ENCODE peak calls at places on chromosome 9, in seven cellular contexts. One of them, this sample, is unnamed.

GRCh38 chr9:136474021-136474640 is 8.7 kb downstream of the SEC16A start:
- DNase-seq in ovary: no peak
- DNase-seq in tibial nerve: no peak
- DNase-seq in mucosa of gallbladder: no peak
- DNase-seq in mucosa of descending colon: no peak
- DNase-seq in GDM1: no peak
- DNase-seq in SW 1271: no peak
- DNase-seq in this sample: no peak

GRCh38 chr9:129346046-129346445 is 168.0 kb upstream of the IER5L start:
- DNase-seq in tibial nerve: no peak
- DNase-seq in mucosa of gallbladder: no peak
- DNase-seq in GDM1: no peak
- DNase-seq in ovary: no peak
- DNase-seq in SW 1271: no peak
- DNase-seq in mucosa of descending colon: no peak
- DNase-seq in this sample: no peak

GRCh38 chr9:14029811-14030210 is 284.1 kb downstream of the NFIB start:
- DNase-seq in GDM1: no peak
- DNase-seq in ovary: no peak
- DNase-seq in mucosa of descending colon: no peak
- DNase-seq in tibial nerve: no peak
- DNase-seq in SW 1271: no peak
- DNase-seq in mucosa of gallbladder: no peak
- DNase-seq in this sample: no peak

GRCh38 chr9:129330711-129331279 is 152.7 kb upstream of the IER5L start:
- DNase-seq in mucosa of gallbladder: no peak
- DNase-seq in ovary: no peak
- DNase-seq in GDM1: no peak
- DNase-seq in mucosa of descending colon: no peak
- DNase-seq in SW 1271: no peak
- DNase-seq in tibial nerve: no peak
- DNase-seq in this sample: no peak

GRCh38 chr9:88757406-88758010 is 222.5 kb downstream of the NXNL2 start:
- DNase-seq in SW 1271: no peak
- DNase-seq in ovary: no peak
- DNase-seq in mucosa of gallbladder: no peak
- DNase-seq in mucosa of descending colon: no peak
- DNase-seq in GDM1: no peak
- DNase-seq in tibial nerve: no peak
- DNase-seq in this sample: no peak

GRCh38 chr9:114339130-114339908 is 9.7 kb downstream of the ORM2 start:
- DNase-seq in SW 1271: no peak
- DNase-seq in ovary: peak
- DNase-seq in mucosa of descending colon: peak
- DNase-seq in GDM1: peak
- DNase-seq in tibial nerve: no peak
- DNase-seq in mucosa of gallbladder: peak
- DNase-seq in this sample: no peak

GRCh38 chr9:133094842-133095393 is 26.1 kb downstream of the RALGDS start:
- DNase-seq in SW 1271: no peak
- DNase-seq in tibial nerve: no peak
- DNase-seq in GDM1: no peak
- DNase-seq in mucosa of descending colon: no peak
- DNase-seq in ovary: no peak
- DNase-seq in mucosa of gallbladder: no peak
- DNase-seq in this sample: no peak

GRCh38 chr9:34341659-34342266 is 12.4 kb downstream of the NUDT2 start:
- DNase-seq in GDM1: no peak
- DNase-seq in mucosa of gallbladder: no peak
- DNase-seq in mucosa of descending colon: no peak
- DNase-seq in ovary: no peak
- DNase-seq in tibial nerve: no peak
- DNase-seq in SW 1271: no peak
- DNase-seq in this sample: no peak

GRCh38 chr9:77215874-77216273 is 38.5 kb downstream of the VPS13A start:
- DNase-seq in SW 1271: no peak
- DNase-seq in mucosa of gallbladder: no peak
- DNase-seq in tibial nerve: no peak
- DNase-seq in GDM1: no peak
- DNase-seq in ovary: no peak
- DNase-seq in mucosa of descending colon: no peak
- DNase-seq in this sample: no peak

GRCh38 chr9:81113408-81114124 is 575.8 kb downstream of the TLE1 start:
- DNase-seq in ovary: no peak
- DNase-seq in mucosa of gallbladder: no peak
- DNase-seq in mucosa of descending colon: no peak
- DNase-seq in GDM1: peak
- DNase-seq in SW 1271: no peak
- DNase-seq in tibial nerve: no peak
- DNase-seq in this sample: no peak